ENCODE peak calls at places on chromosomes 2 and 18, in six cellular contexts. One of them, this sample, is unnamed.

GRCh38 chr2:150538582-150539236 is 51.2 kb upstream of the RND3 start:
- DNase-seq in tibial nerve: peak; percentile 32
- DNase-seq in ovary: no peak
- DNase-seq in spleen: no peak
- DNase-seq in NB4: no peak
- DNase-seq in IMR-90: peak; percentile 60
- DNase-seq in this sample: no peak

GRCh38 chr2:151043484-151043883 is 218.2 kb downstream of the RBM43 start:
- DNase-seq in IMR-90: peak; percentile 91
- DNase-seq in NB4: no peak
- DNase-seq in tibial nerve: no peak
- DNase-seq in ovary: no peak
- DNase-seq in spleen: no peak
- DNase-seq in this sample: peak; percentile 22

GRCh38 chr2:71880846-71881610 is 266.6 kb downstream of the CYP26B1 start:
- DNase-seq in tibial nerve: peak; percentile 57
- DNase-seq in spleen: no peak
- DNase-seq in NB4: peak; percentile 24
- DNase-seq in ovary: peak; percentile 53
- DNase-seq in IMR-90: peak; percentile 72
- DNase-seq in this sample: peak; percentile 66

GRCh38 chr18:70641156-70641775 is 352.4 kb downstream of the SOCS6 start:
- DNase-seq in NB4: no peak
- DNase-seq in ovary: no peak
- DNase-seq in tibial nerve: no peak
- DNase-seq in spleen: no peak
- DNase-seq in IMR-90: no peak
- DNase-seq in this sample: no peak

GRCh38 chr2:190459881-190460280 is 51.7 kb downstream of the MFSD6 start:
- DNase-seq in IMR-90: no peak
- DNase-seq in NB4: no peak
- DNase-seq in ovary: no peak
- DNase-seq in tibial nerve: no peak
- DNase-seq in spleen: no peak
- DNase-seq in this sample: no peak

GRCh38 chr18:55124078-55124477 is 164.8 kb upstream of the CCDC68 start:
- DNase-seq in IMR-90: peak; percentile 16
- DNase-seq in spleen: no peak
- DNase-seq in tibial nerve: no peak
- DNase-seq in ovary: no peak
- DNase-seq in NB4: no peak
- DNase-seq in this sample: no peak

GRCh38 chr18:370753-371615 is 103.1 kb upstream of the THOC1 start:
- DNase-seq in NB4: no peak
- DNase-seq in spleen: no peak
- DNase-seq in IMR-90: no peak
- DNase-seq in tibial nerve: no peak
- DNase-seq in ovary: no peak
- DNase-seq in this sample: no peak

GRCh38 chr2:173087214-173087581 is 11.6 kb downstream of the MAP3K20 start:
- DNase-seq in NB4: no peak
- DNase-seq in IMR-90: peak; percentile 69
- DNase-seq in ovary: no peak
- DNase-seq in spleen: no peak
- DNase-seq in tibial nerve: no peak
- DNase-seq in this sample: no peak

GRCh38 chr2:20381457-20381856 is 30.8 kb upstream of the PUM2 start:
- DNase-seq in NB4: no peak
- DNase-seq in spleen: no peak
- DNase-seq in IMR-90: peak; percentile 68
- DNase-seq in ovary: no peak
- DNase-seq in tibial nerve: peak; percentile 43
- DNase-seq in this sample: no peak

GRCh38 chr2:229489016-229489415 is 217.9 kb upstream of the PID1 start:
- DNase-seq in IMR-90: peak; percentile 13
- DNase-seq in ovary: no peak
- DNase-seq in tibial nerve: no peak
- DNase-seq in NB4: peak; percentile 90
- DNase-seq in spleen: no peak
- DNase-seq in this sample: peak; percentile 83

GRCh38 chr18:73564073-73564472 is 583.6 kb downstream of the FBXO15 start:
- DNase-seq in tibial nerve: no peak
- DNase-seq in NB4: peak; percentile 1
- DNase-seq in IMR-90: peak; percentile 90
- DNase-seq in ovary: no peak
- DNase-seq in spleen: no peak
- DNase-seq in this sample: no peak

GRCh38 chr2:161250864-161251436 is 57.3 kb upstream of the PSMD14 start:
- DNase-seq in ovary: no peak
- DNase-seq in NB4: peak; percentile 66
- DNase-seq in spleen: no peak
- DNase-seq in tibial nerve: no peak
- DNase-seq in IMR-90: peak; percentile 37
- DNase-seq in this sample: peak; percentile 60

GRCh38 chr2:16293398-16293797 is 353.0 kb downstream of the MYCN start:
- DNase-seq in tibial nerve: no peak
- DNase-seq in NB4: no peak
- DNase-seq in spleen: no peak
- DNase-seq in ovary: no peak
- DNase-seq in IMR-90: no peak
- DNase-seq in this sample: no peak

GRCh38 chr18:23950644-23951043 is 63.9 kb upstream of the TTC39C start:
- DNase-seq in NB4: no peak
- DNase-seq in IMR-90: no peak
- DNase-seq in ovary: no peak
- DNase-seq in spleen: no peak
- DNase-seq in tibial nerve: no peak
- DNase-seq in this sample: no peak

GRCh38 chr18:9719421-9719981 is 11.4 kb downstream of the RAB31 start:
- DNase-seq in NB4: no peak
- DNase-seq in tibial nerve: no peak
- DNase-seq in ovary: peak; percentile 54
- DNase-seq in spleen: no peak
- DNase-seq in IMR-90: peak; percentile 85
- DNase-seq in this sample: peak; percentile 67

GRCh38 chr2:215748446-215748845 is 264.9 kb downstream of the MREG start:
- DNase-seq in IMR-90: peak; percentile 32
- DNase-seq in spleen: no peak
- DNase-seq in NB4: no peak
- DNase-seq in tibial nerve: peak; percentile 28
- DNase-seq in ovary: no peak
- DNase-seq in this sample: no peak

DNA sequence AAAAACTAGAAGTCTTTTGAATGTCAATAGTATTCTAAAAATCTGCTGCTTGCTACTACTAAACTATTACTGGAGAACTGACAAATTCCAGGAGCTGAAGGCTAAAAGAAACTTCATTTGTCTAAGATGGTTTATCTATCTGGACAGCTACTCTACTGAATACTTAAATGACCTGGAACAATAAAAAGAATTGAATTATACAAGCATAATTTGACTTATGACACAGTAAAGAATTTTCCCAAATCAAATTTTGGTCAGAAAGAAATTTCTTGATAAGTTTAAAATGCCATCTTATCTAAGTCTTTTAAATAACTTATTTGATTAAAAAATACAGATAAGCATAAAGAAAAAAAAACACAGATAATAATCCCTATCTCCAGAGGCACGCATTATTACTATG is 80.2 kb upstream of the ITGA4 start:
- DNase-seq in spleen: no peak
- DNase-seq in tibial nerve: no peak
- DNase-seq in IMR-90: no peak
- DNase-seq in NB4: no peak
- DNase-seq in ovary: no peak
- DNase-seq in this sample: no peak
- TF ChIP-seq POLR2A in spleen: no peak
- TF ChIP-seq POLR2A in tibial nerve: no peak
- TF ChIP-seq POLR2A in IMR-90: no peak
- TF ChIP-seq POLR2A in NB4: no peak
- TF ChIP-seq POLR2A in ovary: no peak
- TF ChIP-seq POLR2A in this sample: no peak

GRCh38 chr18:63158012-63158631 is 161.4 kb downstream of the BCL2 start:
- DNase-seq in ovary: no peak
- DNase-seq in spleen: no peak
- DNase-seq in NB4: no peak
- DNase-seq in IMR-90: no peak
- DNase-seq in tibial nerve: no peak
- DNase-seq in this sample: no peak
- TF ChIP-seq POLR2A in ovary: no peak
- TF ChIP-seq POLR2A in spleen: no peak
- TF ChIP-seq POLR2A in NB4: no peak
- TF ChIP-seq POLR2A in IMR-90: no peak
- TF ChIP-seq POLR2A in tibial nerve: no peak
- TF ChIP-seq POLR2A in this sample: no peak

DNA sequence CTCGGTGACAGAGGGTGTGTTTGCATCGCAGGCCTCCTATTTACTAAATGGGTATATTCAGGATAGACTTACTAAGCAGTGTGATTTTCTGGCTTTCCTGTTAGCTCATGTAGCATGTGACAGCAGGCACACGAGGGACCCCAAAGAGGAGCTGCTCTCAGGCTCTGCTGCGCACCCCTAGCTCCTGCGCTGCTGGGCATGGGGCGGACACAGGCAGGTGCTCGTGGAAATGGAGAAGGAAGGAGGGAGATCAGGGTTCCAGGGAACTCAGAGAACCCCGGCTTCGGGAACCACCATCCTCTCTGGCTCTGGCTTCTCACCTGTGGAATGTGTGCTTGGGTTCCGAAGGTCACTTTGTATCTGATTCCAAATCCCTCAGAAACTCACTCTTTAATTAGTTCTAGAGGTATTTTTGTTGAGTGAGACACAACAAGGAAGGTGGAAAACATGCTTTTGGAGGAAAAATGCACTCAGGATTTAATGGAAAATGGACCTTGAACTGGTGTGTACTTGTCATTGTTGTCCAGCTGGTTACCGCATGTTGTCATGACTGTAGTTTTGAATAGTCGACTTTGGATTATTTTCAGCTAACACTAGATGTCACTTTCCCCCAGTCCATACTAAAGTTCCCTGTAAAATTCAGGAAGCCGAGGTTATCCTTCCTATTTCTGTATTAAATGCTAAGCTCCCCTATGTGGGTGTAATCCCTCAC is 3.5 kb downstream of the SNTG2 start:
- DNase-seq in NB4: peak; percentile 14
- DNase-seq in IMR-90: peak; percentile 26
- DNase-seq in ovary: no peak
- DNase-seq in spleen: peak; percentile 66
- DNase-seq in tibial nerve: no peak
- DNase-seq in this sample: no peak
- TF ChIP-seq POLR2A in NB4: no peak
- TF ChIP-seq POLR2A in IMR-90: no peak
- TF ChIP-seq POLR2A in ovary: no peak
- TF ChIP-seq POLR2A in spleen: no peak
- TF ChIP-seq POLR2A in tibial nerve: no peak
- TF ChIP-seq POLR2A in this sample: no peak

GRCh38 chr2:110104025-110104771 is 11.4 kb downstream of the MALL start:
- DNase-seq in spleen: no peak
- DNase-seq in NB4: no peak
- DNase-seq in tibial nerve: no peak
- DNase-seq in ovary: no peak
- DNase-seq in IMR-90: no peak
- DNase-seq in this sample: no peak

GRCh38 chr2:110105183-110105582 is 10.4 kb downstream of the MALL start:
- DNase-seq in NB4: no peak
- DNase-seq in IMR-90: no peak
- DNase-seq in tibial nerve: no peak
- DNase-seq in spleen: no peak
- DNase-seq in ovary: no peak
- DNase-seq in this sample: no peak

GRCh38 chr2:110106642-110107041 is 9.0 kb downstream of the MALL start:
- DNase-seq in NB4: peak; percentile 54
- DNase-seq in tibial nerve: no peak
- DNase-seq in ovary: no peak
- DNase-seq in spleen: no peak
- DNase-seq in IMR-90: peak; percentile 93
- DNase-seq in this sample: no peak

GRCh38 chr2:110105608-110106467 is 9.8 kb downstream of the MALL start:
- DNase-seq in spleen: no peak
- DNase-seq in ovary: no peak
- DNase-seq in NB4: no peak
- DNase-seq in tibial nerve: no peak
- DNase-seq in IMR-90: peak; percentile 66
- DNase-seq in this sample: peak; percentile 67

DNA sequence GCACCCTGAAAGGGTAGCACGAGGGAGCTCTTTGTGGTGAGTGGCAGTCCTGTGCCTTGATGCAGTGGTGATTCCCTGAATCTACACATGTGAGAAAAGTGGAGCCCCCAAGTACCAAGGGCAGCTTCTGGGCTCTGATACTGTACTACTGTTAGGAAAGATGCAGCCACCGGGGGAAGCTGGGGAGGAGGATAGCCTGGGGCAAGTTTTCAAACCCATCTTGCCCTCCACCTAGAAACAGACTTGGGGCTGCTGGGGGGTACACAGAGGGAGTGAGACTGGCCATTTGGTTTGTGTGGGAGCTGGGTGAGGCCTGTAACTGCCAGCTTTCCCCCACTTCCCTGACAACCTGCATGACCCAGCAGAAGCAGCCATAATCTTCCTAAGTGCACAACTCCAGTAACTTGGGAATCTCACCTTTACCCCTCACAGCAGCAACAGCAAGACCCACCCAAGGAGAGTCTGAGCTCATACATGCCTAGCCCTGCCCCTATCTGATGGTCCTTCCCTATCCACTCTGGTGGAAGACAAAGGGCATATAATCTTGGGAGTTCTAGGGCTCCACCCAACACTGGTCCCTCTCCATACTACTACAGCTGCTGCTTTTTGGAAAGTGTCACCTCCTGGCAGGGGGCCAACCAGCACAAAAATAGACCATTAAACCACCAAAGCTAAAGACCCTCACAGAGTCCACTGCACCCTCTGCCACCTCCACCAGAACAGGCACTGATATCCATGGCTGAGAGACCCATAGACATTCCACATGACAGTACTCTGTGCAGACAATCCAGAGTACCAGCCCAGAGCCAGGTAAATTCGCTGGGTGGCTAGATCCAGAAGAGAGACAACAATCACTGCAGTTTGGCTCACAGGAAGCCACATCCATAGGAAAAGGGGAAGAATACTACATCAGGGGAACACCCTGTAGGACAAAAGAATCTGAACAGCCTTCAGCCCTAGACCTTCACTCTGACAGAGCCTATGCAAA is 8.2 kb downstream of the MALL start:
- DNase-seq in tibial nerve: no peak
- DNase-seq in NB4: no peak
- DNase-seq in spleen: no peak
- DNase-seq in ovary: no peak
- DNase-seq in IMR-90: no peak
- DNase-seq in this sample: no peak
- TF ChIP-seq POLR2A in tibial nerve: no peak
- TF ChIP-seq POLR2A in NB4: no peak
- TF ChIP-seq POLR2A in spleen: no peak
- TF ChIP-seq POLR2A in ovary: no peak
- TF ChIP-seq POLR2A in IMR-90: no peak
- TF ChIP-seq POLR2A in this sample: no peak

GRCh38 chr2:121695179-121695451 is 41.6 kb downstream of the NIFK start:
- DNase-seq in IMR-90: no peak
- DNase-seq in tibial nerve: no peak
- DNase-seq in ovary: no peak
- DNase-seq in NB4: no peak
- DNase-seq in spleen: no peak
- DNase-seq in this sample: no peak
- TF ChIP-seq POLR2A in IMR-90: no peak
- TF ChIP-seq POLR2A in tibial nerve: no peak
- TF ChIP-seq POLR2A in ovary: no peak
- TF ChIP-seq POLR2A in NB4: no peak
- TF ChIP-seq POLR2A in spleen: no peak
- TF ChIP-seq POLR2A in this sample: no peak